ENCODE peak calls at places on chromosomes 11 and 22, in seven cellular contexts. X, O, H, N, S, Z and Y are unnamed samples.

GRCh38 chr22:37053310-37054077 is 2.0 kb downstream of the KCTD17 start:
- DNase-seq in X (no peak), O (no peak), H (no peak), N (no peak), S (no peak), Z (no peak), Y (no peak)

GRCh38 chr11:86558219-86558618 is 114.2 kb downstream of the ME3 start:
- DNase-seq in X (no peak), O (no peak), H (no peak), N (no peak), S (no peak), Z (peak; percentile 71), Y (no peak)

GRCh38 chr11:65575568-65576231 is at the start of gene EHBP1L1:
- DNase-seq in X (peak; percentile 42), O (peak; percentile 95), H (peak; percentile 68), N (peak; percentile 65), S (peak; percentile 75), Z (peak; percentile 58), Y (peak; percentile 63)

GRCh38 chr11:134140961-134141490 is 72.2 kb downstream of the JAM3 start:
- DNase-seq in X (no peak), O (no peak), H (no peak), N (no peak), S (no peak), Z (no peak), Y (no peak)

GRCh38 chr22:46233231-46233630 is 16.9 kb downstream of the CDPF1 start:
- DNase-seq in X (peak; percentile 85), O (no peak), H (no peak), N (no peak), S (no peak), Z (peak; percentile 47), Y (no peak)

GRCh38 chr11:121936375-121936774 is 179.6 kb downstream of the BLID start:
- DNase-seq in X (no peak), O (no peak), H (no peak), N (peak; percentile 32), S (no peak), Z (peak; percentile 63), Y (no peak)

GRCh38 chr11:116578971-116579687 is 193.7 kb downstream of the BUD13 start:
- DNase-seq in X (no peak), O (no peak), H (no peak), N (no peak), S (no peak), Z (peak; percentile 8), Y (no peak)

GRCh38 chr11:8025123-8025522 is 38.0 kb downstream of the EIF3F start:
- DNase-seq in X (no peak), O (no peak), H (no peak), N (peak; percentile 50), S (no peak), Z (no peak), Y (no peak)

GRCh38 chr22:21044931-21045584 is 688 bp upstream of the LRRC74B start:
- DNase-seq in X (no peak), O (no peak), H (no peak), N (peak; percentile 87), S (no peak), Z (peak; percentile 89), Y (no peak)

GRCh38 chr11:117478926-117479325 is 151.3 kb downstream of the CEP164 start:
- DNase-seq in X (no peak), O (no peak), H (no peak), N (no peak), S (no peak), Z (no peak), Y (no peak)

GRCh38 chr11:103537904-103538502 is 428.8 kb downstream of the DYNC2H1 start:
- DNase-seq in X (peak; percentile 24), O (peak; percentile 6), H (no peak), N (peak; percentile 52), S (no peak), Z (peak; percentile 62), Y (no peak)

GRCh38 chr22:42656578-42656977 is 7.4 kb upstream of the CYB5R3 start:
- DNase-seq in X (no peak), O (no peak), H (no peak), N (no peak), S (no peak), Z (no peak), Y (no peak)

GRCh38 chr22:28989035-28989464 is 72.6 kb downstream of the C22orf31 start:
- DNase-seq in X (no peak), O (no peak), H (no peak), N (no peak), S (no peak), Z (peak; percentile 35), Y (no peak)

GRCh38 chr22:34943830-34944229 is 122.1 kb upstream of the ISX start:
- DNase-seq in X (no peak), O (no peak), H (no peak), N (peak; percentile 15), S (no peak), Z (no peak), Y (no peak)

GRCh38 chr11:36622431-36623136 is 24.5 kb upstream of the RAG2 start:
- DNase-seq in X (peak; percentile 39), O (peak; percentile 13), H (no peak), N (peak; percentile 41), S (no peak), Z (peak; percentile 21), Y (no peak)

GRCh38 chr11:64006468-64006867 is 20.2 kb downstream of the OTUB1 start:
- DNase-seq in X (no peak), O (no peak), H (no peak), N (no peak), S (no peak), Z (no peak), Y (no peak)

GRCh38 chr11:823441-824291 is 4.1 kb upstream of the CRACR2B start:
- DNase-seq in X (no peak), O (no peak), H (no peak), N (no peak), S (no peak), Z (no peak), Y (no peak)

GRCh38 chr11:201936-202335 is 5.3 kb downstream of the BET1L start:
- DNase-seq in X (no peak), O (no peak), H (no peak), N (no peak), S (no peak), Z (no peak), Y (no peak)

GRCh38 chr11:83727251-83727650 is 441.1 kb upstream of the CCDC90B start:
- DNase-seq in X (no peak), O (no peak), H (no peak), N (no peak), S (no peak), Z (no peak), Y (no peak)

GRCh38 chr22:49668402-49668801 is 159.3 kb downstream of the BRD1 start:
- DNase-seq in X (no peak), O (no peak), H (no peak), N (no peak), S (no peak), Z (no peak), Y (no peak)

GRCh38 chr11:57349491-57350274 is 11.5 kb downstream of the P2RX3 start:
- DNase-seq in X (peak; percentile 29), O (peak; percentile 73), H (peak; percentile 54), N (peak; percentile 45), S (peak; percentile 52), Z (peak; percentile 33), Y (peak; percentile 59)

GRCh38 chr11:64868904-64869570 is 9.4 kb downstream of the EHD1 start:
- DNase-seq in X (no peak), O (no peak), H (no peak), N (peak; percentile 81), S (no peak), Z (peak; percentile 93), Y (no peak)

GRCh38 chr11:48055292-48056132 is 75.2 kb downstream of the PTPRJ start:
- DNase-seq in X (no peak), O (no peak), H (peak; percentile 39), N (peak; percentile 33), S (peak; percentile 46), Z (peak; percentile 40), Y (peak; percentile 17)

GRCh38 chr11:130213143-130213978 is 53.8 kb downstream of the ST14 start:
- DNase-seq in X (peak; percentile 22), O (peak; percentile 86), H (peak; percentile 67), N (peak; percentile 37), S (peak; percentile 56), Z (peak; percentile 18), Y (peak; percentile 71)

GRCh38 chr11:83611616-83612015 is 325.4 kb upstream of the CCDC90B start:
- DNase-seq in X (no peak), O (no peak), H (no peak), N (no peak), S (no peak), Z (no peak), Y (no peak)

GRCh38 chr11:441418-442274 is at the start of gene ANO9:
- DNase-seq in X (no peak), O (peak; percentile 91), H (peak; percentile 39), N (no peak), S (peak; percentile 50), Z (no peak), Y (peak; percentile 46)

GRCh38 chr11:67311051-67311555 is 7.8 kb downstream of the SSH3 start:
- DNase-seq in X (no peak), O (no peak), H (no peak), N (no peak), S (no peak), Z (no peak), Y (no peak)

GRCh38 chr22:21698430-21699329 is 32.9 kb downstream of the PPIL2 start:
- DNase-seq in X (peak; percentile 94), O (no peak), H (no peak), N (peak; percentile 90), S (no peak), Z (peak; percentile 7), Y (no peak)

GRCh38 chr22:24968066-24968561 is 15.6 kb downstream of the KIAA1671 start:
- DNase-seq in X (no peak), O (no peak), H (no peak), N (no peak), S (no peak), Z (no peak), Y (no peak)

GRCh38 chr22:26429458-26430238 is 588 bp downstream of the ASPHD2 start:
- DNase-seq in X (no peak), O (no peak), H (no peak), N (no peak), S (peak; percentile 6), Z (no peak), Y (no peak)

GRCh38 chr11:9561279-9561982 is 12.0 kb upstream of the WEE1 start:
- DNase-seq in X (no peak), O (no peak), H (no peak), N (no peak), S (no peak), Z (no peak), Y (no peak)

GRCh38 chr22:32457031-32457430 is 7.2 kb downstream of the BPIFC start:
- DNase-seq in X (no peak), O (no peak), H (no peak), N (no peak), S (no peak), Z (peak; percentile 40), Y (no peak)

GRCh38 chr11:78020248-78020647 is 2.8 kb downstream of the KCTD14 start:
- DNase-seq in X (no peak), O (no peak), H (no peak), N (peak; percentile 6), S (no peak), Z (no peak), Y (no peak)

GRCh38 chr11:116960916-116961315 is 123.5 kb upstream of the APOA1 start:
- DNase-seq in X (peak; percentile 45), O (no peak), H (no peak), N (peak; percentile 88), S (no peak), Z (peak; percentile 69), Y (no peak)

GRCh38 chr11:114215871-114216803 is 80.1 kb upstream of the NNMT start:
- DNase-seq in X (no peak), O (no peak), H (no peak), N (no peak), S (no peak), Z (no peak), Y (no peak)

GRCh38 chr11:93279911-93280347 is 50.6 kb upstream of the DEUP1 start:
- DNase-seq in X (no peak), O (peak; percentile 43), H (no peak), N (no peak), S (no peak), Z (no peak), Y (no peak)